ENCODE peak calls at places on chromosomes 4 and X, in nine cellular contexts. Y is colonic mucosa, W is brain microvascular endothelial cell, Z is endothelial cell, B is Caco-2, V is AG10803, P is ascending aorta, Q is choroid plexus epithelial cell, D is A549. O is an unnamed sample.

GRCh38 chrX:4240541-4241194 is 527.2 kb upstream of the PRKX start:
- DNase-seq in B (no peak), Q (no peak), W (no peak), Z (no peak), P (no peak), Y (no peak), V (no peak), D (peak), O (no peak)

GRCh38 chr4:24831637-24832036 is 36.3 kb downstream of the SOD3 start:
- DNase-seq in B (no peak), Q (no peak), W (no peak), Y (no peak), D (no peak), Z (no peak), P (no peak), V (no peak), O (no peak)

GRCh38 chr4:24516926-24517325 is 67.4 kb downstream of the DHX15 start:
- DNase-seq in P (no peak), D (no peak), Z (no peak), V (no peak), W (no peak), B (no peak), Y (no peak), Q (no peak), O (no peak)

GRCh38 chr4:8120518-8120917 is 38.1 kb downstream of the ABLIM2 start:
- DNase-seq in Z (no peak), Q (peak), Y (no peak), V (no peak), W (no peak), B (no peak), D (no peak), P (no peak), O (peak)

GRCh38 chr4:180134116-180134866 is 2108.9 kb upstream of the TENM3 start:
- DNase-seq in B (no peak), Z (peak), W (no peak), V (no peak), Y (peak), P (no peak), Q (no peak), D (no peak), O (peak)

GRCh38 chr4:74663631-74664030 is 130.7 kb downstream of the BTC start:
- DNase-seq in Q (no peak), D (no peak), W (no peak), V (no peak), Z (no peak), Y (no peak), B (no peak), P (no peak), O (no peak)

GRCh38 chrX:39459204-39459603 is 638.6 kb downstream of the BCOR start:
- DNase-seq in W (no peak), B (peak), V (no peak), P (no peak), D (no peak), Q (no peak), Y (no peak), Z (no peak), O (no peak)

GRCh38 chr4:151434183-151434860 is 25.3 kb downstream of the FHIP1A start:
- DNase-seq in Y (no peak), W (no peak), B (no peak), D (no peak), Q (peak), P (no peak), Z (no peak), V (peak), O (no peak)

GRCh38 chrX:1685460-1685859 is 70.6 kb downstream of the ASMT start:
- DNase-seq in Q (no peak), V (no peak), B (no peak), P (no peak), W (peak), D (no peak), Z (no peak), Y (no peak), O (no peak)

GRCh38 chr4:48813984-48814383 is 16.9 kb upstream of the OCIAD1 start:
- DNase-seq in Z (no peak), Q (no peak), D (no peak), W (no peak), Y (no peak), V (no peak), P (no peak), B (no peak), O (no peak)

GRCh38 chr4:121728798-121729226 is 32.0 kb upstream of the ANXA5 start:
- DNase-seq in D (peak), Z (no peak), Q (peak), V (peak), P (no peak), B (no peak), Y (no peak), W (peak), O (no peak)

GRCh38 chr4:70601422-70602039 is 9.5 kb downstream of the AMBN start:
- DNase-seq in Y (peak), Q (peak), D (peak), B (peak), P (no peak), W (peak), Z (peak), V (peak), O (peak)

GRCh38 chr4:153788064-153788418 is 842 bp downstream of the SFRP2 start:
- DNase-seq in B (no peak), Z (peak), P (no peak), W (no peak), V (no peak), Y (no peak), Q (no peak), D (no peak), O (peak)

GRCh38 chr4:93828830-93829530 is 427 bp downstream of the ATOH1 start:
- DNase-seq in Q (no peak), D (no peak), P (no peak), Z (peak), V (no peak), W (no peak), Y (peak), B (peak), O (peak)

GRCh38 chr4:125741825-125742452 is 427.2 kb downstream of the FAT4 start:
- DNase-seq in V (peak), P (no peak), B (no peak), Z (no peak), Y (no peak), W (no peak), Q (peak), D (peak), O (no peak)

GRCh38 chr4:186957952-186958555 is 234.4 kb upstream of the FAT1 start:
- DNase-seq in D (no peak), W (no peak), Z (no peak), P (no peak), V (peak), Y (no peak), B (no peak), Q (peak), O (no peak)

GRCh38 chr4:136121431-136121830 is 1410.9 kb downstream of the PCDH18 start:
- DNase-seq in Y (no peak), Q (no peak), Z (no peak), W (no peak), V (no peak), B (no peak), D (peak), P (no peak), O (no peak)

GRCh38 chr4:149176019-149176418 is 639.6 kb downstream of the IQCM start:
- DNase-seq in B (no peak), D (no peak), V (no peak), Y (peak), Q (peak), W (no peak), Z (no peak), P (no peak), O (no peak)

GRCh38 chr4:176769519-176769918 is 23.2 kb downstream of the VEGFC start:
- DNase-seq in Q (peak), V (peak), Y (no peak), W (peak), B (no peak), Z (no peak), D (peak), P (no peak), O (no peak)

GRCh38 chrX:19566359-19567141 is 51.2 kb upstream of the MAP3K15 start:
- DNase-seq in Z (no peak), W (peak), Q (peak), D (no peak), B (peak), P (no peak), Y (no peak), V (peak), O (no peak)

GRCh38 chrX:71210829-71211228 is 12.2 kb upstream of the GJB1 start:
- DNase-seq in V (peak), Y (no peak), Q (no peak), D (no peak), Z (no peak), P (no peak), W (no peak), B (no peak), O (no peak)

GRCh38 chrX:129779747-129780146 is at the start of gene SASH3:
- DNase-seq in Z (no peak), P (peak), Q (no peak), Y (no peak), B (no peak), W (no peak), V (no peak), D (no peak), O (no peak)

GRCh38 chr4:122663814-122664610 is 43.1 kb upstream of the IL21 start:
- DNase-seq in V (peak), Q (peak), Z (no peak), B (no peak), W (no peak), P (no peak), Y (no peak), D (no peak), O (no peak)

GRCh38 chrX:15298780-15299179 is 16.7 kb downstream of the ASB11 start:
- DNase-seq in B (no peak), D (no peak), V (no peak), Y (no peak), W (no peak), Z (no peak), P (no peak), Q (no peak), O (no peak)

GRCh38 chr4:102574317-102574716 is 73.2 kb downstream of the NFKB1 start:
- DNase-seq in Y (no peak), Q (peak), Z (no peak), B (no peak), P (no peak), W (peak), V (peak), D (no peak), O (no peak)

GRCh38 chr4:2671267-2671895 is 84.8 kb downstream of the TNIP2 start:
- DNase-seq in Z (no peak), B (no peak), V (no peak), W (no peak), P (no peak), Q (no peak), D (no peak), Y (no peak), O (peak)

GRCh38 chr4:185730387-185730786 is 81.6 kb downstream of the SORBS2 start:
- DNase-seq in Z (peak), D (peak), V (peak), Y (no peak), Q (peak), W (peak), B (no peak), P (no peak), O (no peak)

DNA sequence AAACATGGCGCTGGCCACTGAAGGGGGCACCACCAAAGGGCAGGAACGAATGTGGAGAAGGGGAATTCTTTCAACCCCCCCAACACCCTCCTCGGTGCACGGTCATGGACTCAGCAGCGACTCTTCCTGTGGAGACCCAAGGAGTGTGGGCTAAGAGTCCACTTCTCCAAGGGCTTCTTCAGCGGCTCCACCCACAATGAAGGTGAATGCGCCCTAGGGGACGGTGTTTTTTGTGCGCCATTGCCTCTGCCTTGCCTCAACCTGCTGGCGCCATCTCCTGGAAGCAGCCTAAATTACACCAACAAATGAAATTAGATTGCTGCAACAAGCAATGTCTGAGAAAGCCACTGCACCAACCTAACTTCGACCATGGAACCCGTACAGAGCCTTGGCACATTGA is 169.2 kb upstream of the MAGEB18 start:
- DNase-seq in D (peak), P (no peak), V (peak), B (peak), Q (peak), W (no peak), Z (peak), Y (no peak), O (peak)
- TF ChIP-seq CTCF in D (no peak), P (peak), V (peak), B (peak), Q (peak), W (peak), Z (peak), Y (no peak), O (peak)

DNA sequence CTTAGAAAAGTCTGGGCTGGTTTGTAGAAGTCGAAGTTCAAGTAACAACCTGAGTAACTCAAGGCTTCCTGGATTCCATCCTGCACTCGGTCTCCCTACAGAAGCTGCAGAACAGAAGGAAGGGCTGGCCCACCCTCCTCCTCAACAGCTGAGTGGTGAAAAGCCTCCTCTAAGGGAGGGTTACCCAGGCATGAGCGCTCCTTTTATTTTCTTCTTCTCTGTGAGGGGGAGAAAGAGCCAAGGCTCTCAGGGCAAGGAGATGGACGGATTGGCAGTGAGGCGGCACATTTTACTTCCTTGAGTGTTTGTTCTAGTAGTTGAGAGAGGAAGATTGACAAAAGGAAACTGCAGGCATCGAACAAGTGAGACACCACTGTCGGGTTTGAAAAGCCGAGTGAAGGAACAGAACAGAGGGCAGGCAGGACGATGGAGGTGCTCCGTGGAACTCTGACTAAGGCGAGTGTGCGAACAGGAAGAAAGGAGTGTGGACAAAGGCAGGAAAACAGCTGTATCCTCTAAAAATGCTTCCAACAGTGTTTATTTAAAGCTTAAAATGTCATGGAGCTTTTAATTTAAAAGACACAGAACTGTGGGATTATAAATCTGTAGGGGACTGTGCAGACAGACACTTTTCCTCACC is 38.4 kb upstream of the STS start:
- DNase-seq in Z (peak), Y (no peak), B (no peak), W (no peak), P (no peak), V (no peak), D (no peak), Q (no peak), O (peak)
- TF ChIP-seq CTCF in Z (no peak), Y (no peak), B (no peak), W (no peak), P (no peak), V (no peak), D (no peak), Q (no peak), O (no peak)

GRCh38 chr4:140426610-140427103 is 791 bp downstream of the CLGN start:
- DNase-seq in Z (peak), B (no peak), Y (no peak), V (no peak), P (no peak), D (no peak), W (no peak), Q (no peak), O (peak)
- TF ChIP-seq CTCF in Z (no peak), B (peak), Y (no peak), V (no peak), P (no peak), D (no peak), W (peak), Q (no peak), O (no peak)

DNA sequence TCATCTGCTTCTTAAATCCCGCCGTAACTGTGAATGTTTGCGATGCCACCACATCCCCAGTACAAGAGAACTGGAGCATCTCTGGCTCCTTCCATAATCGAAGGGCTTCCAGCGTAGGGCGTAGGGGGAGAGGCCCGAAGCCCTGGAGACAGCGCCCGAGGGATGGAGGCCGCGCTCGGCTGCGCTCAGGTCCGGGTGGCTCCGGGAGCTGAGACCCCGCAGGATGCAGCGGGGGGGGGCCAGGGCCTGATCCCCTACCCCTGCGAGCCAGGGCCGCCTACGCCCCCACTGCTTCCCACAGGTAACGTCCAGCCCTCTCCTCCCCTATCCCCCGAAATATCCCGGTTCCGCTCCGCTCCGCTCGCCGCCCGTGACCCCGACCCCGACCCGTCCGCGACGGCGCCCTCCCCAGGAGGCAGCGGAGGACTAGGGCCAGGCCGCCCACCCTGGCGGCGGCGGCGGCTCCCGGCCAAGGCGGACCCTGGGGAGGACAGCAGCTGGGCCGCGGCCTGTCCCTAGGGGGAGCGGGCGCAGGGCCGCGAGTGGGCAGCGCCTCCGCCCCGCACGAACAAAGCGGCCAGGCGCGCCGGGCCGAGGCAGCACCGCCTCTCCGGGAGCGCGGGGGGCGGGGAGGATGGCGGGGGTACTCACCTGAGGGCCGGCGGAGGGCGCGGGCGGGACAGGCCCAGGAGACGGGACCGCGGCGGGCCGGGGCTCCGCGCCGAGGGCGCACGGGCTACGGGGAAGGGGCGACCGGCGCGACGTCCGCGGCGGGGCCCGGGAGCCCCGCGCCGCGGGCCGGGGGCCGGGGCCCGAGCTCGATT is 720 bp downstream of the WDFY3 start:
- DNase-seq in P (no peak), Z (peak), W (no peak), V (peak), Q (peak), B (peak), Y (peak), D (peak), O (peak)
- TF ChIP-seq CTCF in P (peak), Z (peak), W (peak), V (no peak), Q (no peak), B (no peak), Y (no peak), D (no peak), O (no peak)

GRCh38 chr4:146545102-146545501 is 23.4 kb upstream of the SLC10A7 start:
- DNase-seq in Z (peak), Y (no peak), B (peak), W (peak), D (peak), V (peak), Q (peak), P (no peak), O (no peak)
- TF ChIP-seq CTCF in Z (no peak), Y (no peak), B (peak), W (peak), D (no peak), V (peak), Q (peak), P (no peak), O (no peak)

DNA sequence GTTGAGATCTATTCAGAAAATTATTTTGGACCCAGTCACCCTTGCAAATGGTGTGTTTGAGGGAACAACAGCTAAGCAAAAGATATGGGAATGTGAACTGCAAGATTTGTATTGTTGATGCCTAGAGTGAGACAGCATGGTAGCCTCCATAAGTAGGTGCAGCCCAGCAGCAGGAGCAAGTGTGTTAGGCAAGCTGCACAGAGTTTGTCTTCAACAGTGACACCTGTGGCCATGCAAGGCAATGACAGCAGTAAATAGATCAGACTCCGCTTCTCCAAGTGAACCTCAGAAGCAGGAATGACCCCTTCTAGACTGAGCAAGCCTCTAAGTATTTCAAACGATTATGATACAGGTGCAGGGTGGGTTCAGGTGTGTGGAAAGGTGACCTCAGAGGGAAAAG is 133.4 kb upstream of the MSX1 start:
- DNase-seq in D (peak), B (no peak), Q (no peak), P (no peak), Y (no peak), V (no peak), Z (no peak), W (no peak), O (no peak)
- TF ChIP-seq CTCF in D (no peak), B (no peak), Q (peak), P (no peak), Y (no peak), V (peak), Z (peak), W (peak), O (no peak)

O was measured in nephron progenitor cell.